ENCODE peak calls at places on chromosomes 12 and 14, in eight cellular contexts. V is body of pancreas, C is vagina, Q is H1, E is prostate gland, M is stomach, W is IMR-90, N is ovary. D is an unnamed sample. For H3K27me3, the result is how much of the 10 kb centered on the place peaks cover.

GRCh38 chr12:47910486-47910885 is 5.7 kb upstream of the VDR start:
- DNase-seq in V (no peak), C (no peak), Q (no peak), E (no peak), M (no peak), W (no peak), N (no peak), D (no peak)

GRCh38 chr12:72499244-72499643 is 227.1 kb downstream of the TRHDE start:
- DNase-seq in V (no peak), C (no peak), Q (no peak), E (no peak), M (no peak), W (peak), N (no peak), D (no peak)

GRCh38 chr12:49208661-49209060 is 19.8 kb upstream of the TUBA1A start:
- DNase-seq in V (no peak), C (no peak), Q (no peak), E (no peak), M (no peak), W (no peak), N (no peak), D (no peak)

GRCh38 chr12:99810718-99811593 is 163.4 kb downstream of the GARIN6 start:
- DNase-seq in V (peak), C (no peak), Q (no peak), E (no peak), M (no peak), W (peak), N (no peak), D (no peak)

GRCh38 chr12:103800252-103800771 is 40.7 kb downstream of the NT5DC3 start:
- DNase-seq in V (peak), C (no peak), Q (no peak), E (peak), M (peak), W (peak), N (peak), D (no peak)

GRCh38 chr12:108722992-108723766 is 8.1 kb downstream of the CORO1C start:
- DNase-seq in V (peak), C (no peak), Q (no peak), E (no peak), M (no peak), W (peak), N (no peak), D (no peak)

GRCh38 chr12:112185093-112185923 is 59.9 kb downstream of the TRAFD1 start:
- DNase-seq in V (no peak), C (no peak), Q (no peak), E (no peak), M (no peak), W (no peak), N (no peak), D (no peak)

GRCh38 chr12:70660620-70661219 is 23.5 kb upstream of the PTPRB start:
- DNase-seq in V (no peak), C (no peak), Q (no peak), E (no peak), M (no peak), W (peak), N (no peak), D (no peak)

GRCh38 chr12:124915249-124916236 is 1.1 kb upstream of the UBC start:
- DNase-seq in V (peak), C (no peak), Q (no peak), E (peak), M (peak), W (peak), N (peak), D (no peak)

GRCh38 chr12:69085852-69086251 is 152.9 kb upstream of the CPM start:
- DNase-seq in V (no peak), C (no peak), Q (no peak), E (no peak), M (no peak), W (no peak), N (no peak), D (no peak)

GRCh38 chr14:89252887-89253532 is 164.0 kb downstream of the FOXN3 start:
- DNase-seq in V (no peak), C (no peak), Q (no peak), E (peak), M (no peak), W (peak), N (no peak), D (no peak)

GRCh38 chr14:88422036-88422435 is 36.6 kb downstream of the SPATA7 start:
- DNase-seq in V (no peak), C (no peak), Q (no peak), E (no peak), M (no peak), W (no peak), N (no peak), D (no peak)

GRCh38 chr12:25717552-25717951 is 164.5 kb upstream of the LMNTD1 start:
- DNase-seq in V (no peak), C (no peak), Q (no peak), E (no peak), M (no peak), W (no peak), N (no peak), D (no peak)

GRCh38 chr12:49783917-49784676 is 42.7 kb downstream of the TMBIM6 start:
- DNase-seq in V (peak), C (no peak), Q (no peak), E (no peak), M (no peak), W (peak), N (no peak), D (no peak)

GRCh38 chr12:989751-990278 is 1.2 kb upstream of the ERC1 start:
- DNase-seq in V (peak), C (no peak), Q (no peak), E (peak), M (no peak), W (peak), N (peak), D (no peak)

GRCh38 chr12:130013771-130014484 is 110.1 kb upstream of the TMEM132D start:
- DNase-seq in V (peak), C (no peak), Q (peak), E (peak), M (peak), W (no peak), N (no peak), D (no peak)

GRCh38 chr12:131085816-131086591 is 132.3 kb downstream of the ADGRD1 start:
- DNase-seq in V (no peak), C (no peak), Q (no peak), E (no peak), M (peak), W (no peak), N (peak), D (no peak)

GRCh38 chr14:22836301-22837058 is at the start of gene MMP14:
- DNase-seq in V (peak), C (no peak), Q (peak), E (peak), M (peak), W (peak), N (peak), D (peak)

GRCh38 chr12:129331356-129332085 is 478.2 kb downstream of the GLT1D1 start:
- DNase-seq in V (no peak), C (no peak), Q (no peak), E (no peak), M (no peak), W (no peak), N (no peak), D (no peak)

GRCh38 chr14:32252030-32252670 is 49.1 kb upstream of the RNU6-8 start:
- DNase-seq in V (peak), C (no peak), Q (peak), E (peak), M (peak), W (peak), N (peak), D (peak)

GRCh38 chr12:52259850-52260249 is 14.6 kb upstream of the KRT86 start:
- DNase-seq in V (no peak), C (no peak), Q (no peak), E (no peak), M (no peak), W (no peak), N (no peak), D (no peak)

GRCh38 chr12:109387425-109388166 is 39.9 kb downstream of the MYO1H start:
- DNase-seq in V (peak), C (no peak), Q (peak), E (no peak), M (no peak), W (peak), N (no peak), D (no peak)

GRCh38 chr14:20604291-20604690 is 13.1 kb upstream of the RNASE12 start:
- DNase-seq in V (no peak), C (no peak), Q (no peak), E (no peak), M (no peak), W (no peak), N (no peak), D (no peak)

GRCh38 chr14:91511014-91511466 is 930 bp upstream of the PPP4R3A start:
- DNase-seq in V (no peak), C (no peak), Q (no peak), E (no peak), M (no peak), W (peak), N (no peak), D (no peak)

GRCh38 chr12:10540776-10541205 is 35.1 kb downstream of the EIF2S3B start:
- DNase-seq in V (no peak), C (no peak), Q (no peak), E (no peak), M (no peak), W (no peak), N (no peak), D (no peak)

GRCh38 chr14:81323621-81324400 is 76.3 kb downstream of the STON2 start:
- DNase-seq in V (no peak), C (no peak), Q (peak), E (peak), M (peak), W (no peak), N (no peak), D (no peak)

GRCh38 chr14:65361920-65362319 is 50.6 kb upstream of the FUT8 start:
- DNase-seq in V (peak), C (no peak), Q (no peak), E (no peak), M (peak), W (peak), N (peak), D (no peak)

GRCh38 chr14:75476274-75476995 is 45.8 kb upstream of the BATF start:
- DNase-seq in V (no peak), C (no peak), Q (no peak), E (no peak), M (peak), W (peak), N (no peak), D (no peak)

GRCh38 chr12:99131761-99132199 is 486.7 kb downstream of the APAF1 start:
- DNase-seq in V (peak), C (no peak), Q (peak), E (no peak), M (no peak), W (no peak), N (no peak), D (no peak)

GRCh38 chr14:99246536-99247083 is 25.4 kb downstream of the BCL11B start:
- DNase-seq in V (no peak), C (no peak), Q (peak), E (no peak), M (no peak), W (no peak), N (no peak), D (no peak)

GRCh38 chr12:122051231-122051876 is 27.2 kb upstream of the MLXIP start:
- DNase-seq in V (peak), C (no peak), Q (no peak), E (no peak), M (no peak), W (peak), N (peak), D (no peak)

DNA sequence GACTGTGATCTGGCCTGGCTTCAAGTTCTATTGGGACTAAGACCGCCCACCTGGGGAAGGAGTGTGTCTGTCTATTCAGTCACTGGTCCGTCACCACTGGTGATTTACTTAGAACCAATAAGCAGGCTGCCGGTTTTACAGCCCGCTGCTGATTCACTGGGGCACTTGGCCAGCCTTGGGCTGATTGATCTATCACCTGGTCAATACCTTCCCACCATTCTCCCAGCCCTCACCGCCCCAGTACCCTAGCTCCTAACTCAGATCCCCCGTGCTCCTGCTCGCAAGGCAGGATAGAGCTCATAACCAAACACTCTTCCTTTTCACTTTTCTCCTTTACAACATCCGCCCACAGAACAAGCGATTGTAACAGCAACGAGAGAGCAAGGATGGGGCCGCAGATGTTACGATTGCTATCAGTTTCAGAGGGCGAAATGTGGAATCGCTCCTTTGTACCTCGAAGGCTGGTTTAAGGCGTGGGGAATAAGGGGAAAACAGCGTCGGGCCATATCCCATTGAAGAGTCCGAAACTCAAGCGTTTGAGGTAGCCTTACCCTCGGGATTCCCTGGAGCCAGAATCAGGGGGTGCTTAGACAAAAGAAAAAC is 672 bp downstream of the RDH11 start:
- DNase-seq in V (peak), C (no peak), Q (peak), E (peak), M (peak), W (peak), N (peak), D (no peak)
- TF ChIP-seq POLR2A in V (no peak), C (no peak), Q (peak), E (peak), M (no peak), W (no peak), N (no peak), D (no peak)

GRCh38 chr14:52068741-52069616 is at the start of gene NID2:
- DNase-seq in V (peak), C (no peak), Q (peak), E (peak), M (peak), W (peak), N (peak), D (peak)

GRCh38 chr14:52064174-52064573 is 4.7 kb downstream of the NID2 start:
- DNase-seq in V (no peak), C (no peak), Q (no peak), E (no peak), M (no peak), W (no peak), N (no peak), D (peak)

GRCh38 chr14:52071675-52072074 is 2.8 kb upstream of the NID2 start:
- DNase-seq in V (no peak), C (no peak), Q (no peak), E (no peak), M (no peak), W (peak), N (no peak), D (peak)

GRCh38 chr14:52069617-52070431 is 965 bp upstream of the NID2 start:
- DNase-seq in V (no peak), C (no peak), Q (peak), E (no peak), M (no peak), W (peak), N (peak), D (peak)

DNA sequence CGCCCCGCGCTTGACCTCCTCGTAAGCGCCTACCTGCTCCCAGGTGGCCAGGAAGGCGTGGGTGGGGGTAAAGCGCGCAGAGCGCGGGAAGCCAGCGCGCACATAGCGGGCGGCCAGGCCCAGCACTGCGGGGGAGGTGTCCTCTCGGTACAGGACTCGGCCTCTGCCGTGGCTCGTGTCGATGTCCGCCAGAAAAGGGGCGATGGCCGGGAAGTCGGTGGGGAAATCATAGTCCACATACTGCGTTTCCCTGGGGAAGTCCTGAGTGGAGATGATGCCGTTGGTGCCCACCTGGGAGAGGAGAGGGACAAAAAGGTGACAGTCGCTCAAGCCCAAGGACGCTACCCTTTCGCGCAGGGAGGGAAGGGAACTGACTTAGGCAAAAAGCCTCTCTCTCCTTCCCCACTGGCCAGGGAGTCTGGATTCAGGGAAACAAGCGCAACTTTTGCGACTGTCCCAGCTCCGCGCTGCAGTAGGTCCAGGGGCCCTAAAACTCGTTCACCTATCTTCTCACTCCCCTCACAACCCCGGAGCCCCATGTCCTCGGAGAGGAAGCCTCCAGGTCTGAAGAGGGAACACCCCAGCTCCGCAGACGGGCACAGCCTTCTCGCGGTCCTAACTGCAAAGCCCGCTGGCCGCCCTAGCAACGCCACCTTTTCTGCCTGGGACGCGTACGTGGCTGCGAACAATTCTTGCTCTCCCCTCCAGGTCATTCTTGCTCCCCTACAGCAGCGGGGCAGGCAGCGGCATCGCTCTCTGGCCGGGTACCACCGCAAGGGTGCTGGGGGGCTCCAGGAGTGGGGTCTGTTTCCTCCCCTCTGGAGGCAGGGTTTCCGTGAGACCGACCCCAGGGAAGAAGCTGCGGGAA is 752 bp downstream of the NID2 start:
- DNase-seq in V (no peak), C (no peak), Q (peak), E (no peak), M (no peak), W (peak), N (peak), D (peak)
- H3K27me3 ChIP-seq in V (under half), C (under half), Q (under half), E (under half), M (half or more), W (under half), N (under half), D (under half)

DNA sequence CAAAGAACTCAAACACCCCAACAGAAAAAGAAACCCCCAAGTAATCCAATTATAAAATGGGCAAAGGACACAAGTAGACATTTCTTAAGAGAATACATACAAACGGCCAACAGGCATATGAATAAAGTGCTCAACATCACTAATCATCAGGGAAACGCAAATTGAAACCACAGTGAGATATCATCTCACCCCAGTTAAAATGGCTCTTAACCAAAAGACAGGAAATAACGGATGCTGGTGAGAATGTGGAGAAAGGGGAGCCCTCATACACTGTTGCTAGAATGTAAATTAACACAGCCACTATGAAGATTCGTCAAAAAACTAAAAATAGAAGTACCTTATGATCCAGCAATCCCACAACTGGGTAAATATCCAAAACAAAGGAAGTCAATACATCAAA is 52.4 kb downstream of the CLMN start:
- DNase-seq in V (no peak), C (no peak), Q (no peak), E (no peak), M (no peak), W (no peak), N (no peak), D (no peak)
- TF ChIP-seq POLR2A in V (no peak), C (no peak), Q (no peak), E (no peak), M (no peak), W (no peak), N (no peak), D (no peak)

DNA sequence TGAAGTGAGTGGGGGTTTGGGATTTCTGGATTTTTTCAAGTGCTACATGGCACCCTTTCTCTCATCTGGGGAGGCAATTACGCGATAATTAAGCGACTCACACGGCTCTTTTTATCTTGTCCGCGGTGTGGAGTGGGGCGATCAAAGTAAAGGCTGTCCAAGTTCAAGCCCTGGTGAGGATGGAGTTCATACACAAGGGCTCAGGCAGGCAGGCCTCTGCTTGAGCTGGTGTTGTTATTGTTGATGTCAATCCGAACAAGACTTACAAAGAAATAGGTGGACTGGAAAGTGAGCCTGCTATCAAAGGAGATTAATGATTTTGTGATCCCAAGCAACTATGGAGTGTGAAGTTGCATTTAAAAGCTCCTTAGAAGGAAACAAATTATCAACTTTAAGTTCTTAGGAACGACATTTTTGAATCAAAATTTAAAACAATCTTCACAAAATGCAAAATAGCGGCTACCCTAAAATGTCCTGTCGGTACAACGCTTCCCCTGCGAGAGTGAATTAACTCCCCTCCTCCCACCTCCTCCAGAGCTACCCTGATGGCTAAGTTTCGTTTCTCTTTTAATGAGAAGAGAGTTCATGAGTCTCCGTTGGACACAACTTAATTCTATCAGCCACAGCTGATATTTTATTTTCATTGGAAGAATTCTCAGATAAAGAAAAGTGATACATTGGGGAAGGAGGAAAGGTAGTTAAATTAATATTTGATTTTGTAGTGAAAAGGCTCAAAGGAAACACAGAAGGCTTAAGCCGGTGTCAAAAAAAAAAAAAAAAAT is 5.9 kb downstream of the FOXA1 start:
- DNase-seq in V (no peak), C (no peak), Q (no peak), E (no peak), M (no peak), W (no peak), N (no peak), D (no peak)
- H3K27me3 ChIP-seq in V (under half), C (under half), Q (half or more), E (under half), M (half or more), W (half or more), N (under half), D (half or more)

GRCh38 chr12:75389706-75390105 is 1.2 kb upstream of the GLIPR1L2 start:
- DNase-seq in V (no peak), C (no peak), Q (no peak), E (no peak), M (no peak), W (no peak), N (no peak), D (no peak)

GRCh38 chr12:75390156-75390898 is 562 bp upstream of the GLIPR1L2 start:
- DNase-seq in V (no peak), C (no peak), Q (no peak), E (no peak), M (no peak), W (no peak), N (no peak), D (no peak)

GRCh38 chr12:75389061-75389460 is 1.8 kb upstream of the GLIPR1L2 start:
- DNase-seq in V (no peak), C (no peak), Q (no peak), E (no peak), M (no peak), W (peak), N (no peak), D (no peak)

GRCh38 chr12:75390899-75391538 is at the start of gene GLIPR1L2:
- DNase-seq in V (peak), C (no peak), Q (peak), E (peak), M (peak), W (peak), N (peak), D (peak)
- TF ChIP-seq POLR2A in V (peak), C (no peak), Q (no peak), E (peak), M (no peak), W (no peak), N (peak), D (peak)

GRCh38 chr12:114411081-114411836 is 5.3 kb upstream of the TBX5 start:
- DNase-seq in V (no peak), C (peak), Q (no peak), E (no peak), M (no peak), W (peak), N (no peak), D (no peak)
- H3K27me3 ChIP-seq in V (under half), C (under half), Q (half or more), E (under half), M (half or more), W (under half), N (under half), D (under half)

GRCh38 chr12:56678852-56679251 is 9.2 kb downstream of the PTGES3 start:
- DNase-seq in V (no peak), C (no peak), Q (no peak), E (no peak), M (no peak), W (no peak), N (no peak), D (no peak)
- TF ChIP-seq POLR2A in V (no peak), C (no peak), Q (no peak), E (no peak), M (no peak), W (no peak), N (no peak), D (no peak)